ENCODE peak calls at places on chromosome 9, in nine cellular contexts. Q is AG04449, C is RCC 7860, G is Right ventricle myocardium superior, O is IMR-90, Y is kidney tubule cell, T is HT-29, N is neural crest cell, M is HAP-1. U is an unnamed sample.

GRCh38 chr9:132472199-132472598 is 62.2 kb downstream of the CFAP77 start:
- DNase-seq in Q (no peak), C (no peak), G (no peak), O (no peak), Y (no peak), T (no peak), N (no peak), M (no peak), U (no peak)

GRCh38 chr9:124215956-124216355 is 41.8 kb upstream of the NEK6 start:
- DNase-seq in Q (no peak), C (no peak), G (no peak), O (no peak), Y (no peak), T (no peak), N (no peak), M (no peak), U (no peak)

GRCh38 chr9:2427016-2427891 is 194.3 kb upstream of the VLDLR start:
- DNase-seq in Q (no peak), C (peak), G (peak), O (no peak), Y (peak), T (no peak), N (no peak), M (no peak), U (no peak)

GRCh38 chr9:16532681-16533450 is 337.6 kb downstream of the BNC2 start:
- DNase-seq in Q (no peak), C (peak), G (no peak), O (peak), Y (peak), T (no peak), N (no peak), M (no peak), U (peak)

GRCh38 chr9:6216002-6216401 is 395 bp downstream of the IL33 start:
- DNase-seq in Q (no peak), C (no peak), G (no peak), O (no peak), Y (no peak), T (no peak), N (no peak), M (no peak), U (no peak)

GRCh38 chr9:128833696-128834095 is 4.1 kb upstream of the SPOUT1 start:
- DNase-seq in Q (no peak), C (no peak), G (peak), O (no peak), Y (no peak), T (no peak), N (no peak), M (no peak), U (no peak)

GRCh38 chr9:93824386-93825294 is 130.5 kb downstream of the BARX1 start:
- DNase-seq in Q (no peak), C (no peak), G (no peak), O (no peak), Y (no peak), T (no peak), N (no peak), M (no peak), U (no peak)

GRCh38 chr9:136010615-136011341 is 49.6 kb upstream of the UBAC1 start:
- DNase-seq in Q (no peak), C (no peak), G (peak), O (no peak), Y (no peak), T (no peak), N (no peak), M (no peak), U (no peak)

GRCh38 chr9:128628471-128629048 is 28.1 kb downstream of the DYNC2I2 start:
- DNase-seq in Q (no peak), C (no peak), G (peak), O (no peak), Y (no peak), T (peak), N (no peak), M (no peak), U (no peak)

GRCh38 chr9:129316281-129317030 is 138.4 kb upstream of the IER5L start:
- DNase-seq in Q (no peak), C (no peak), G (no peak), O (no peak), Y (no peak), T (no peak), N (no peak), M (no peak), U (no peak)

GRCh38 chr9:105690742-105691141 is 3.6 kb upstream of the TMEM38B start:
- DNase-seq in Q (no peak), C (no peak), G (no peak), O (peak), Y (no peak), T (peak), N (no peak), M (no peak), U (no peak)

GRCh38 chr9:30723656-30724055 is 1660.8 kb upstream of the ACO1 start:
- DNase-seq in Q (no peak), C (peak), G (no peak), O (no peak), Y (peak), T (no peak), N (no peak), M (no peak), U (peak)

GRCh38 chr9:22238809-22239684 is 207.6 kb upstream of the DMRTA1 start:
- DNase-seq in Q (no peak), C (peak), G (no peak), O (peak), Y (peak), T (peak), N (no peak), M (peak), U (peak)

GRCh38 chr9:77486968-77487367 is 161.2 kb downstream of the GNA14 start:
- DNase-seq in Q (no peak), C (no peak), G (no peak), O (no peak), Y (peak), T (no peak), N (no peak), M (no peak), U (peak)

GRCh38 chr9:1235650-1236401 is 185.7 kb downstream of the DMRT2 start:
- DNase-seq in Q (no peak), C (no peak), G (no peak), O (no peak), Y (no peak), T (no peak), N (no peak), M (no peak), U (no peak)

GRCh38 chr9:129777769-129778130 is 24.9 kb upstream of the PTGES start:
- DNase-seq in Q (no peak), C (peak), G (no peak), O (no peak), Y (no peak), T (no peak), N (no peak), M (no peak), U (no peak)

GRCh38 chr9:93190656-93191353 is 6.9 kb downstream of the WNK2 start:
- DNase-seq in Q (no peak), C (no peak), G (peak), O (no peak), Y (no peak), T (no peak), N (no peak), M (no peak), U (no peak)

GRCh38 chr9:121297414-121297813 is 29.5 kb downstream of the GSN start:
- DNase-seq in Q (no peak), C (no peak), G (no peak), O (no peak), Y (no peak), T (no peak), N (no peak), M (no peak), U (no peak)

GRCh38 chr9:121673576-121673975 is 22.1 kb downstream of the DAB2IP start:
- DNase-seq in Q (no peak), C (no peak), G (peak), O (no peak), Y (no peak), T (no peak), N (no peak), M (no peak), U (no peak)

GRCh38 chr9:94867842-94868312 is 141.4 kb downstream of the AOPEP start:
- DNase-seq in Q (peak), C (peak), G (no peak), O (peak), Y (peak), T (peak), N (no peak), M (no peak), U (peak)

GRCh38 chr9:83981126-83981871 is 694 bp downstream of the RMI1 start:
- DNase-seq in Q (no peak), C (no peak), G (peak), O (peak), Y (peak), T (peak), N (peak), M (peak), U (peak)

GRCh38 chr9:134139081-134139480 is 3.2 kb downstream of the WDR5 start:
- DNase-seq in Q (no peak), C (no peak), G (no peak), O (peak), Y (no peak), T (no peak), N (no peak), M (no peak), U (peak)

GRCh38 chr9:113427629-113428028 is 17.1 kb downstream of the C9orf43 start:
- DNase-seq in Q (no peak), C (no peak), G (no peak), O (peak), Y (no peak), T (no peak), N (no peak), M (no peak), U (no peak)

GRCh38 chr9:108478871-108479332 is 376.9 kb downstream of the ACTL7B start:
- DNase-seq in Q (peak), C (peak), G (no peak), O (peak), Y (peak), T (no peak), N (no peak), M (no peak), U (peak)

GRCh38 chr9:96413312-96414221 is 4.6 kb downstream of the ZNF367 start:
- DNase-seq in Q (no peak), C (no peak), G (no peak), O (no peak), Y (no peak), T (no peak), N (no peak), M (peak), U (no peak)

GRCh38 chr9:22008662-22009562 is at the start of gene CDKN2B:
- DNase-seq in Q (peak), C (no peak), G (peak), O (peak), Y (peak), T (peak), N (peak), M (peak), U (peak)

GRCh38 chr9:126915281-126915816 is 767 bp downstream of the RALGPS1 start:
- DNase-seq in Q (no peak), C (no peak), G (peak), O (no peak), Y (peak), T (peak), N (no peak), M (no peak), U (no peak)

GRCh38 chr9:127741831-127742434 is 6.8 kb upstream of the TOR2A start:
- DNase-seq in Q (no peak), C (no peak), G (peak), O (no peak), Y (peak), T (no peak), N (peak), M (no peak), U (peak)

GRCh38 chr9:32706004-32706749 is 70.7 kb upstream of the TAF1L start:
- DNase-seq in Q (no peak), C (peak), G (no peak), O (peak), Y (no peak), T (no peak), N (no peak), M (no peak), U (peak)

GRCh38 chr9:109497193-109498165 is 628 bp downstream of the PTPN3 start:
- DNase-seq in Q (no peak), C (peak), G (no peak), O (no peak), Y (peak), T (peak), N (no peak), M (no peak), U (peak)

GRCh38 chr9:134413890-134414731 is 87.9 kb downstream of the RXRA start:
- DNase-seq in Q (peak), C (peak), G (peak), O (peak), Y (peak), T (peak), N (no peak), M (no peak), U (peak)

GRCh38 chr9:89359018-89359417 is 40.7 kb downstream of the SECISBP2 start:
- DNase-seq in Q (no peak), C (no peak), G (no peak), O (no peak), Y (no peak), T (no peak), N (no peak), M (no peak), U (no peak)

GRCh38 chr9:12719431-12719830 is 26.2 kb downstream of the TYRP1 start:
- DNase-seq in Q (no peak), C (peak), G (no peak), O (peak), Y (peak), T (peak), N (no peak), M (peak), U (peak)

GRCh38 chr9:70510157-70510770 is 95.8 kb upstream of the KLF9 start:
- DNase-seq in Q (no peak), C (no peak), G (peak), O (no peak), Y (peak), T (peak), N (peak), M (no peak), U (no peak)

GRCh38 chr9:81028504-81028903 is 660.8 kb downstream of the TLE1 start:
- DNase-seq in Q (peak), C (peak), G (no peak), O (peak), Y (peak), T (peak), N (no peak), M (no peak), U (peak)

GRCh38 chr9:28774433-28775029 is 1201.2 kb upstream of the C9orf72 start:
- DNase-seq in Q (no peak), C (peak), G (no peak), O (peak), Y (peak), T (peak), N (no peak), M (peak), U (peak)

GRCh38 chr9:114050646-114051045 is 27.5 kb downstream of the AMBP start:
- DNase-seq in Q (no peak), C (no peak), G (no peak), O (no peak), Y (no peak), T (no peak), N (no peak), M (no peak), U (no peak)

GRCh38 chr9:72925126-72925810 is 27.6 kb downstream of the ALDH1A1 start:
- DNase-seq in Q (no peak), C (no peak), G (no peak), O (no peak), Y (no peak), T (no peak), N (no peak), M (no peak), U (no peak)

GRCh38 chr9:126661521-126662251 is 48.0 kb downstream of the LMX1B start:
- DNase-seq in Q (no peak), C (no peak), G (no peak), O (peak), Y (peak), T (peak), N (no peak), M (no peak), U (no peak)